ENCODE peak calls at places on chromosomes 11 and 22, in four cellular contexts. E is adipocyte; Y is CD4-positive, CD25-positive, alpha-beta regulatory T cell; B is CD8-positive, alpha-beta memory T cell. Z is an unnamed sample. For H3K4me1 and H3K27me3, the result is how much of the 10 kb centered on the place peaks cover.

GRCh38 chr11:114074546-114075342 is 15.2 kb downstream of the ZBTB16 start:
- DNase-seq in E (no peak), Y (no peak), B (no peak), Z (peak)

GRCh38 chr22:20396639-20397038 is 2.7 kb downstream of the ZNF74 start:
- DNase-seq in E (peak), Y (no peak), B (no peak), Z (no peak)

GRCh38 chr11:113952588-113952987 is 22.3 kb upstream of the HTR3A start:
- DNase-seq in B (no peak), E (no peak), Y (no peak), Z (no peak)

GRCh38 chr11:127308291-127308690 is 307.7 kb upstream of the KIRREL3 start:
- DNase-seq in B (no peak), E (no peak), Y (no peak), Z (no peak)

GRCh38 chr22:33000342-33001280 is 57.6 kb downstream of the SYN3 start:
- DNase-seq in B (no peak), E (peak), Y (peak), Z (peak)

GRCh38 chr11:35418282-35418846 is 994 bp downstream of the SLC1A2 start:
- DNase-seq in Y (no peak), B (no peak), E (no peak), Z (no peak)

GRCh38 chr22:37410174-37411055 is 16.9 kb downstream of the ELFN2 start:
- DNase-seq in B (no peak), Y (no peak), E (no peak), Z (no peak)

GRCh38 chr11:76397383-76397782 is 16.3 kb downstream of the GVQW3 start:
- DNase-seq in E (no peak), Y (no peak), B (no peak), Z (no peak)

GRCh38 chr11:6693342-6694228 is 10.4 kb upstream of the MRPL17 start:
- DNase-seq in E (peak), B (no peak), Y (peak), Z (no peak)

GRCh38 chr11:120306519-120307242 is 18.4 kb upstream of the TLCD5 start:
- DNase-seq in E (peak), B (no peak), Y (no peak), Z (no peak)

GRCh38 chr11:130145975-130146776 is 13.4 kb upstream of the ST14 start:
- DNase-seq in Y (no peak), E (no peak), B (no peak), Z (no peak)

GRCh38 chr11:38814670-38815069 is 2216.6 kb upstream of the RAG2 start:
- DNase-seq in Y (no peak), E (no peak), B (no peak), Z (no peak)

GRCh38 chr11:72239296-72239848 is 4.6 kb downstream of the PHOX2A start:
- DNase-seq in Y (no peak), E (peak), B (peak), Z (peak)

GRCh38 chr11:72238492-72239295 is 5.3 kb downstream of the PHOX2A start:
- DNase-seq in E (no peak), Y (no peak), B (no peak), Z (no peak)

GRCh38 chr11:124657922-124658321 is 15.6 kb downstream of the SIAE start:
- DNase-seq in E (no peak), B (no peak), Y (no peak), Z (no peak)

GRCh38 chr22:17436981-17437410 is 67.7 kb downstream of the CECR2 start:
- DNase-seq in E (no peak), B (no peak), Y (no peak), Z (no peak)

GRCh38 chr11:69841859-69842698 is 22.9 kb upstream of the FGF3 start:
- DNase-seq in Y (no peak), E (peak), B (no peak), Z (no peak)

GRCh38 chr11:11400635-11401232 is 47.7 kb upstream of the CSNK2A3 start:
- DNase-seq in B (no peak), Y (no peak), E (no peak), Z (no peak)

GRCh38 chr11:14094481-14095037 is 132.0 kb downstream of the SPON1 start:
- DNase-seq in Y (no peak), E (no peak), B (no peak), Z (no peak)

GRCh38 chr11:67674442-67674871 is at the start of gene ALDH3B2:
- DNase-seq in Y (no peak), B (no peak), E (no peak), Z (no peak)

GRCh38 chr11:79486239-79486984 is 45.6 kb upstream of the TENM4 start:
- DNase-seq in Y (no peak), E (no peak), B (no peak), Z (no peak)

GRCh38 chr22:33909906-33910305 is 10.4 kb downstream of the LARGE1 start:
- DNase-seq in Y (no peak), E (peak), B (no peak), Z (no peak)

GRCh38 chr11:89021339-89021738 is 44.4 kb downstream of the GRM5 start:
- DNase-seq in Y (no peak), E (no peak), B (no peak), Z (no peak)

GRCh38 chr11:89016214-89016613 is 49.6 kb downstream of the GRM5 start:
- DNase-seq in Y (no peak), B (no peak), E (no peak), Z (no peak)

GRCh38 chr11:89015614-89016013 is 50.2 kb downstream of the GRM5 start:
- DNase-seq in B (no peak), E (no peak), Y (no peak), Z (no peak)
- H3K4me1 ChIP-seq in B (under half), E (under half), Y (under half), Z (under half)

GRCh38 chr22:46063861-46064235 is 86.5 kb upstream of the PPARA start:
- DNase-seq in E (no peak), B (peak), Y (no peak), Z (no peak)
- H3K4me3 ChIP-seq in E (peak), B (no peak), Y (no peak), Z (peak)

DNA sequence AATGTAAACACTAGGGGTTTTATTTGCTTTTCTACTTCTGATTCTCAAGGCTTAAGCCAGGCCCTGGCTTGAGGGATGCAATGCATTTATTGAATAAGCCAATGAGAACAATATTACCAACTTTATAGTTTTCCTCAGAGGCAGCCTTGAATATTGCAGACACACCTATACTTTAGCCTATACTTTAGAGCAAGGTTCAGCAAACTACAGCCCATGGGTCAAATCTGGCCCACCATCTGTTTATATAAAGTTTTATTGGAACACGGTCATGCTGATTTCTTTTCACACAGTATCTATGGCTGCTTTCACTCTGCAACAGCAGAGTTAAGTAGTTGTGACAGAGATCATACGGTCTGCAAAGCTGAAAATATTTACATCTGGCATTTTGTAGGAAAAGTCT is 50.3 kb upstream of the E2F8 start:
- DNase-seq in E (no peak), B (no peak), Y (no peak), Z (no peak)
- H3K27me3 ChIP-seq in E (under half), B (under half), Y (under half), Z (under half)

DNA sequence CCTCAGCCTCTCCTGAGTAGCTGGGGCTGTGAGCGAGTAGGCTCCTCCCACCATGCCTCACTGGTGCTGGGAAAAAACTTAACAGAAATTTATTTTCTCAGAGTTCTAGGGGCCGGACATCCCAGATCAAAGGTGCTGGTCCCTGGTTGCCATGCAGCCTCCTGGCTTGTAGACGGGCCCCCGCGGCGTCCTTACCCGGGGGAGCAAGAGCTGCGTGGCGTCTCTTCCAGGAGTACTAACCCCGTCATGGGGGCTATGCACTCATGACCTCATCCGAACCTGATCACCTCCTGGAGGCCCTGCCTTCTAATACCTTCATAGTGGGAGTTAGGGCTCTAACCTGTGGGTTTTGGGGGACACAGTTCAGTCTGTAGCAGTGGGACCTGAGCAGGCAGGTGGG is 2.6 kb downstream of the TRABD start:
- DNase-seq in E (no peak), Y (no peak), B (no peak), Z (no peak)
- H3K4me1 ChIP-seq in E (under half), Y (half or more), B (half or more), Z (under half)

GRCh38 chr22:27801197-27801615 is 350 bp downstream of the MN1 start:
- DNase-seq in Y (no peak), E (peak), B (no peak), Z (peak)

GRCh38 chr22:27798526-27799333 is 2.8 kb downstream of the MN1 start:
- DNase-seq in E (peak), Y (no peak), B (no peak), Z (no peak)

GRCh38 chr22:27800250-27801131 is 1.1 kb downstream of the MN1 start:
- DNase-seq in E (peak), Y (no peak), B (no peak), Z (peak)

GRCh38 chr22:27797793-27798525 is 3.6 kb downstream of the MN1 start:
- DNase-seq in B (no peak), Y (no peak), E (peak), Z (peak)

DNA sequence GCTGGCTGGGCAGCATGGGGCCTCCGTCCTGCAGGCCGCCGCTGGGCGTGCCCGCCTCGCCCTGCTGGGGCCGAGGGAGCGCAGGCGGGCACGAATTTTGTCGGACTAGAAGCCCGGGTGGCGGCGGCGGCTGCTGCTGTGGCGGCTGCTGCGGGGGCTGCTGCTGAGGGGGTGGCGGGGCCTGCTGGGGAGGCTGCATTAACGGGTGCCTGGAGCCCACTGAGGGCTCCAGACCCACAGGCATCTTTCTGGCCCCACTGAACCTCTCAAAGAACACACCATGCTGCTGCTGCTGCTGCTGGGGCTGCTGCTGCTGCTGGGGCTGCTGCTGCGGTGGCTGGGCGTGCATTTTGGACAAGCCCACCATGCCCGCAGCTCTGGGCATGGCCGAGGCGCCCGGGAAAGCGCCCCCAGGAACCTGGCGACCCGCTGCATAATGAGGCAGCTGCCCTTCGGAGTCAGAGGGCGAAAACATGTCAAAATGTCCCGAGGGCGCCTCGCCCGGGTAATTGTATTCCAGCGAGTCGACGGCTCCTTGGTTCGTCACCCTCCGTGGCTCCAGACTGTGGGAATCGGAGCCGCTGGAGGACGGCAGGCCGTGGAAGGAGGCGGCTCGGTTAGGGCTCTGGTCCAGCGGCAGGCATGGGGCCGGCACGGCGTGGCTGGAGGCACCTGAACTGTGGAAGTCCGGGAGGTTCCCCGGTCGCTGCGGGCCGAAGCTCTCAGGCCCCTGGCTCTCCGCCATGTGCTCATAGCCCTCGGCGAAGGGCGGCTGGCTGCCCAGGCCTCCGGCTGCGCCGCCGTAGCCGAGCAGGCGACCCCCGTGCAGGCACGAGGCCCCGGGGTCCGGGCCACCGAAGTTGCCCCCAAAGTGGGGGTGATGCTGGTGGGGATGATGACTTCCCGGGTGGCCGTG is 2.0 kb downstream of the MN1 start:
- DNase-seq in E (peak), B (no peak), Y (no peak), Z (peak)
- H3K4me3 ChIP-seq in E (peak), B (no peak), Y (no peak), Z (peak)

DNA sequence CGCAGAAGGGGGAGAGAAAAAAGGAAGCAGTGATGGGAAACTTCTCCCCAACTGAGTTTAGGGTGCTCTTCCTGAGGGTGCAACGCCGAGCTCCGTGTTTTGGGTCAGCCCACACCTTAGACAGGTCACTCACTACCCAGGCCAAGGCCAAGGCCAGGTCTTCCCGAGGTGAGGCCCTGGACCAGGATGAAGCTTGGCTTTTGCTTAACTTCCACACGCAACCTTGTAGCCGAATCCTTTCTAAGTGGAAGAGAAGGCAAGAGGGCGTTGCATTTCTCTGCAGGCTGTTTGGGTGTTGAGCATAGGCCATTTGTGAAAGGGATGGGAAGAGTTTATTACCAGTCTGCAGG is 1.4 kb downstream of the KREMEN1 start:
- DNase-seq in Y (no peak), E (no peak), B (no peak), Z (no peak)
- H3K27me3 ChIP-seq in Y (under half), E (under half), B (under half), Z (under half)

GRCh38 chr11:2211113-2211971 is 39.7 kb upstream of the TH start:
- DNase-seq in Y (no peak), B (no peak), E (no peak), Z (no peak)
- H3K4me1 ChIP-seq in Y (under half), B (under half), E (under half), Z (under half)

GRCh38 chr22:39661501-39661841 is 90.9 kb downstream of the CACNA1I start:
- DNase-seq in Y (no peak), E (no peak), B (no peak), Z (no peak)

GRCh38 chr22:39658806-39659463 is 88.4 kb downstream of the CACNA1I start:
- DNase-seq in B (no peak), E (no peak), Y (no peak), Z (no peak)

GRCh38 chr22:39656495-39657490 is 86.2 kb downstream of the CACNA1I start:
- DNase-seq in E (no peak), B (no peak), Y (no peak), Z (no peak)

GRCh38 chr22:39655736-39656285 is 85.3 kb downstream of the CACNA1I start:
- DNase-seq in E (no peak), B (no peak), Y (no peak), Z (no peak)

DNA sequence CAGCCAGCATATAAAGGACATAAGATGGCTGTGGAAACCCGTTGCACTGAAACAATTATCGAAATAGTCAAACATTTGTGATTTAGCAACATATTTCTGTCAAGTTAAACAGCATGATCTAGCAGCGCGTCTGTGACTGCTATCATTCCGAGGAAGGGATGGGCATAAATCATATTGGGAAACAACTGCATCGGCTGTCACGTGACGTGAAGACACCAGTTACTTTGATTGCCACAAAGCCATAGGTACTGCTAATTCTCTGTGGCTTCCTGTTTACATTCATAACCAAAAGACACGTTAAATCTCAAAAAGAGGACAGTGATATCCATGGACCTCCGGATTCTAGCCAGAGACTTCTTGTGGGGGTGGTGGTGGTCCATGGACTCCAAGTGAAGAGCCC is 87.8 kb downstream of the CACNA1I start:
- DNase-seq in Y (no peak), E (no peak), B (peak), Z (no peak)
- H3K4me3 ChIP-seq in Y (peak), E (no peak), B (peak), Z (no peak)

GRCh38 chr11:1177771-1178090 is 20.0 kb downstream of the MUC5AC start:
- DNase-seq in Y (no peak), B (no peak), E (no peak), Z (no peak)
- H3K27me3 ChIP-seq in Y (under half), B (under half), E (under half), Z (under half)